ENCODE peak calls at places on chromosomes 7 and 10, in five cellular contexts. B, N, O, V and W are unnamed samples.

GRCh38 chr10:109894516-109894915 is 28.8 kb downstream of the XPNPEP1 start:
- DNase-seq in B (no peak), N (no peak), O (no peak), V (no peak), W (no peak)

GRCh38 chr10:61175331-61175730 is 231.3 kb upstream of the RHOBTB1 start:
- DNase-seq in B (no peak), N (no peak), O (peak; percentile 15), V (no peak), W (no peak)

GRCh38 chr10:23439920-23440875 is 1.3 kb downstream of the OTUD1 start:
- DNase-seq in B (no peak), N (no peak), O (peak; percentile 72), V (no peak), W (peak; percentile 21)

GRCh38 chr7:22563621-22564241 is 63.7 kb upstream of the STEAP1B start:
- DNase-seq in B (no peak), N (no peak), O (no peak), V (no peak), W (no peak)

GRCh38 chr10:122263971-122264370 is 7.1 kb upstream of the BTBD16 start:
- DNase-seq in B (no peak), N (no peak), O (no peak), V (no peak), W (peak; percentile 29)

GRCh38 chr7:98681496-98681895 is 64.4 kb downstream of the NPTX2 start:
- DNase-seq in B (no peak), N (no peak), O (no peak), V (no peak), W (no peak)

GRCh38 chr10:4254101-4254994 is 469.3 kb upstream of the KLF6 start:
- DNase-seq in B (no peak), N (no peak), O (no peak), V (no peak), W (no peak)

GRCh38 chr7:43077732-43078391 is 34.6 kb upstream of the HECW1 start:
- DNase-seq in B (peak; percentile 59), N (no peak), O (peak; percentile 14), V (peak; percentile 56), W (peak; percentile 39)

GRCh38 chr7:90188281-90188680 is 23.3 kb upstream of the STEAP2 start:
- DNase-seq in B (no peak), N (no peak), O (no peak), V (no peak), W (no peak)

GRCh38 chr10:130686680-130687300 is 550.6 kb downstream of the GLRX3 start:
- DNase-seq in B (no peak), N (no peak), O (peak; percentile 72), V (peak; percentile 7), W (peak; percentile 62)

GRCh38 chr10:93749218-93749799 is 8.4 kb upstream of the LGI1 start:
- DNase-seq in B (no peak), N (no peak), O (no peak), V (no peak), W (no peak)

GRCh38 chr7:42831051-42831952 is 80.6 kb downstream of the C7orf25 start:
- DNase-seq in B (peak; percentile 7), N (no peak), O (no peak), V (no peak), W (peak; percentile 93)

GRCh38 chr10:79393221-79393923 is 46.1 kb downstream of the PPIF start:
- DNase-seq in B (no peak), N (no peak), O (no peak), V (no peak), W (no peak)

GRCh38 chr7:61111-61510 is 131.3 kb upstream of the FAM20C start:
- DNase-seq in B (no peak), N (no peak), O (no peak), V (no peak), W (no peak)

GRCh38 chr7:46191776-46192175 is 270.7 kb upstream of the IGFBP3 start:
- DNase-seq in B (no peak), N (no peak), O (no peak), V (no peak), W (no peak)

GRCh38 chr10:96370575-96371157 is 11.9 kb upstream of the OPALIN start:
- DNase-seq in B (peak; percentile 44), N (no peak), O (peak; percentile 84), V (peak; percentile 60), W (peak; percentile 52)

GRCh38 chr10:70593513-70593890 is 9.0 kb downstream of the PRF1 start:
- DNase-seq in B (no peak), N (no peak), O (no peak), V (no peak), W (no peak)

GRCh38 chr10:103758294-103758681 is 97.1 kb downstream of the SH3PXD2A start:
- DNase-seq in B (no peak), N (no peak), O (no peak), V (no peak), W (no peak)

GRCh38 chr10:124217906-124218769 is 124.7 kb upstream of the CHST15 start:
- DNase-seq in B (peak; percentile 10), N (no peak), O (no peak), V (no peak), W (peak; percentile 9)

GRCh38 chr10:68625316-68625921 is 65.3 kb downstream of the TET1 start:
- DNase-seq in B (no peak), N (no peak), O (no peak), V (no peak), W (no peak)

GRCh38 chr7:20299647-20300312 is 30.9 kb upstream of the ITGB8 start:
- DNase-seq in B (no peak), N (peak; percentile 83), O (no peak), V (no peak), W (no peak)

GRCh38 chr10:129277080-129277479 is 190.0 kb upstream of the MGMT start:
- DNase-seq in B (no peak), N (no peak), O (no peak), V (no peak), W (no peak)

GRCh38 chr10:132710036-132710686 is 75.8 kb downstream of the NKX6-2 start:
- DNase-seq in B (no peak), N (no peak), O (no peak), V (no peak), W (no peak)

GRCh38 chr10:45261243-45261775 is 54.1 kb downstream of the OR13A1 start:
- DNase-seq in B (no peak), N (no peak), O (no peak), V (no peak), W (no peak)

GRCh38 chr10:16828731-16829175 is 11.5 kb upstream of the RSU1 start:
- DNase-seq in B (no peak), N (no peak), O (no peak), V (no peak), W (no peak)

GRCh38 chr10:132827861-132828539 is 42.1 kb upstream of the NKX6-2 start:
- DNase-seq in B (no peak), N (no peak), O (no peak), V (no peak), W (no peak)

GRCh38 chr10:71729023-71729649 is 9.6 kb upstream of the C10orf105 start:
- DNase-seq in B (no peak), N (no peak), O (peak; percentile 79), V (peak; percentile 67), W (peak; percentile 40)

GRCh38 chr10:17580853-17581252 is 36.3 kb downstream of the HACD1 start:
- DNase-seq in B (no peak), N (no peak), O (no peak), V (no peak), W (no peak)

GRCh38 chr7:120114626-120115025 is 158.3 kb upstream of the KCND2 start:
- DNase-seq in B (no peak), N (no peak), O (no peak), V (no peak), W (no peak)

DNA sequence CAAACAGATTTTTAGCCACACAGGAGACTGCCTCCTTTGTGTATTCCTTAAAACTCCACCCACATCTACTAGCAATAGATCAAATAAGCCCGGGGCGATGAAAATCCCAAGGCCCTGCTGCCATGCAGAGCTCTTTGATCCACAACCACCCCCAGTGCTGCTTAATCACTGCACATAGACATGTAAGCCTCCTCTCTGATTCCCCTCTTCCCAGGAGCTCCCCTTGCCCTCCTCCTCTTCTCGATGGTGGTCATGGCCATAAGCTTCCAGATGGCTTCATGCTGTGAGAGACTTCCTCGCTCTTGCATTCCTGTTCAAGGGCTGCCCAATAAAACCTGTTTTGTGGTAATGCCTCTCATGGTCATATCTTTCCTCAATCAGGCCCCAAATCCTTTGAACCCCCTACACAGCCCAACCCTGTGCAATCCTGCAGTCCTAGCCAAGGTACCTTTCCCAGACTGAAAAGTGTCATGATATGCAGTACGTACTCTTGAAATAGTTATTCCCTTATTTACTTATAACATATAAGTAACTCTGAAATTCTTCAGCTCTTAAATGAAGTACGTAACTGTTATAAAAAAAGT is 158.5 kb downstream of the CACNA2D1 start:
- DNase-seq in B (no peak), N (no peak), O (no peak), V (no peak), W (no peak)
- TF ChIP-seq JUND in B (no peak), N (no peak), O (no peak), V (no peak), W (no peak)

GRCh38 chr10:13915710-13916109 is 328.9 kb downstream of the PRPF18 start:
- DNase-seq in B (no peak), N (no peak), O (no peak), V (no peak), W (no peak)

GRCh38 chr10:13916384-13916947 is 329.7 kb downstream of the PRPF18 start:
- DNase-seq in B (no peak), N (no peak), O (no peak), V (no peak), W (no peak)

GRCh38 chr10:13912111-13912510 is 325.3 kb downstream of the PRPF18 start:
- DNase-seq in B (no peak), N (no peak), O (no peak), V (no peak), W (no peak)

GRCh38 chr10:13909911-13910617 is 323.3 kb downstream of the PRPF18 start:
- DNase-seq in B (no peak), N (no peak), O (no peak), V (no peak), W (no peak)

DNA sequence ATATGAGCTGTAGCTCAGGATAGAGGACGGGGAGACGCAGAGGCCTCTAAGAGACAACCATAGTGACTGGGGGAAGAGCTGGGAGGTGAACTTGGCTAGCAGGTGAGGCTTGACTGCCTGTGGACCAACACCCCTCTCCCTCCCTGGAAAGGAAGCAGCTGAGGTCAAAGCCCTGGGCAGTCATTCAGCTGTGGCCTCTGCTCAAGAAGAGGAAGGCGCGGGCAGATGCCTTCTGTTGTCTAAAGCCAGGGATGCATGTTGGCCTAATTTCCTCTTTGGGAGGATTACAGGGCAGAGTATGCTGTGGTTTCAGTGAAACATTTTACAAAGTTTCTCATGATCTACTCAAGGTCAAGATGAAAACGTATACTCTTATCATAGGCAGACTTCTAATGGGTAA is 327.1 kb downstream of the PRPF18 start:
- DNase-seq in B (no peak), N (peak; percentile 34), O (no peak), V (no peak), W (no peak)
- TF ChIP-seq JUND in B (no peak), N (no peak), O (no peak), V (no peak), W (no peak)

DNA sequence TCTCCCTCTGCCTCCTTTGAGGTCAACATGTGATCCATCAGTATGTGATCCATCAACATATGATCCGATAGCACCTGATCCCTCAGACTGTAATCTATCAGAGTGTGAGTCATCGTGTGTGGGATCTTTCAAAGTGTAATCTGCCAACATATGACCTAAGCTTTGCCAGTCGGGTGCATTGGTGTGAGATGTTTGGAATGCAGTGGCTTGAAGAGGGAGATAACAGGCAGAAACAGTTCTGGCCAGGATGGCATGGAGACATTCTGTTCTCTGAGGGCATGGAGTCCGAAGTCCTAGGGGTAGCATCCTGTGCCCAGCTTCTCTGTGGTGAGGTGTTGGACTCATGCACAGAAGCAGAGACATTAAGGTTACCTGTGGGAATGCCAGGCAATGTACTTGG is 217.7 kb upstream of the ETV1 start:
- DNase-seq in B (no peak), N (no peak), O (no peak), V (no peak), W (no peak)
- TF ChIP-seq JUND in B (no peak), N (no peak), O (peak; percentile 14), V (no peak), W (no peak)

GRCh38 chr10:60099998-60100747 is 193.8 kb upstream of the CCDC6 start:
- DNase-seq in B (peak; percentile 39), N (no peak), O (peak; percentile 37), V (peak; percentile 60), W (peak; percentile 78)
- TF ChIP-seq JUND in B (no peak), N (no peak), O (no peak), V (no peak), W (no peak)